ENCODE peak calls at places on chromosome 3, in eight cellular contexts. One of them, this sample, is unnamed.

GRCh38 chr3:24386458-24386857 is 108.2 kb downstream of the THRB start:
- DNase-seq in heart left ventricle: no peak
- DNase-seq in K562: no peak
- DNase-seq in IMR-90: no peak
- DNase-seq in tibial nerve: no peak
- DNase-seq in ovary: no peak
- DNase-seq in A549: no peak
- DNase-seq in gastrocnemius medialis: no peak
- DNase-seq in this sample: no peak

GRCh38 chr3:29889230-29889629 is 608.4 kb downstream of the RBMS3 start:
- DNase-seq in ovary: no peak
- DNase-seq in IMR-90: peak; percentile 67
- DNase-seq in gastrocnemius medialis: no peak
- DNase-seq in heart left ventricle: no peak
- DNase-seq in tibial nerve: no peak
- DNase-seq in A549: no peak
- DNase-seq in K562: no peak
- DNase-seq in this sample: no peak

GRCh38 chr3:39147711-39148115 is 5.7 kb downstream of the CSRNP1 start:
- DNase-seq in IMR-90: peak; percentile 55
- DNase-seq in heart left ventricle: peak; percentile 64
- DNase-seq in gastrocnemius medialis: no peak
- DNase-seq in A549: no peak
- DNase-seq in tibial nerve: no peak
- DNase-seq in ovary: no peak
- DNase-seq in K562: no peak
- DNase-seq in this sample: no peak

GRCh38 chr3:65391068-65391467 is 647.6 kb downstream of the MAGI1 start:
- DNase-seq in IMR-90: no peak
- DNase-seq in gastrocnemius medialis: no peak
- DNase-seq in tibial nerve: no peak
- DNase-seq in ovary: no peak
- DNase-seq in K562: no peak
- DNase-seq in A549: no peak
- DNase-seq in heart left ventricle: no peak
- DNase-seq in this sample: no peak

GRCh38 chr3:49133226-49133951 is 539 bp upstream of the LAMB2 start:
- DNase-seq in K562: peak; percentile 75
- DNase-seq in ovary: peak; percentile 86
- DNase-seq in tibial nerve: peak; percentile 74
- DNase-seq in gastrocnemius medialis: peak; percentile 76
- DNase-seq in IMR-90: peak; percentile 85
- DNase-seq in heart left ventricle: peak; percentile 91
- DNase-seq in A549: peak; percentile 91
- DNase-seq in this sample: peak; percentile 86

GRCh38 chr3:69833591-69833990 is 94.3 kb downstream of the MITF start:
- DNase-seq in ovary: no peak
- DNase-seq in heart left ventricle: no peak
- DNase-seq in gastrocnemius medialis: no peak
- DNase-seq in tibial nerve: no peak
- DNase-seq in IMR-90: no peak
- DNase-seq in A549: no peak
- DNase-seq in K562: no peak
- DNase-seq in this sample: no peak

GRCh38 chr3:126984391-126985142 is 1.7 kb downstream of the PLXNA1 start:
- DNase-seq in IMR-90: no peak
- DNase-seq in tibial nerve: no peak
- DNase-seq in ovary: no peak
- DNase-seq in heart left ventricle: no peak
- DNase-seq in K562: no peak
- DNase-seq in A549: no peak
- DNase-seq in gastrocnemius medialis: no peak
- DNase-seq in this sample: no peak

GRCh38 chr3:197428117-197428761 is 127.5 kb downstream of the BDH1 start:
- DNase-seq in A549: peak; percentile 30
- DNase-seq in ovary: no peak
- DNase-seq in K562: peak; percentile 69
- DNase-seq in tibial nerve: peak; percentile 26
- DNase-seq in IMR-90: peak; percentile 36
- DNase-seq in heart left ventricle: peak; percentile 50
- DNase-seq in gastrocnemius medialis: no peak
- DNase-seq in this sample: no peak

GRCh38 chr3:129708328-129708861 is 101.9 kb upstream of the PLXND1 start:
- DNase-seq in heart left ventricle: no peak
- DNase-seq in A549: no peak
- DNase-seq in ovary: no peak
- DNase-seq in tibial nerve: no peak
- DNase-seq in IMR-90: no peak
- DNase-seq in gastrocnemius medialis: no peak
- DNase-seq in K562: no peak
- DNase-seq in this sample: no peak

GRCh38 chr3:58041826-58042324 is 33.7 kb downstream of the FLNB start:
- DNase-seq in heart left ventricle: no peak
- DNase-seq in gastrocnemius medialis: no peak
- DNase-seq in tibial nerve: no peak
- DNase-seq in A549: no peak
- DNase-seq in K562: no peak
- DNase-seq in ovary: no peak
- DNase-seq in IMR-90: peak; percentile 90
- DNase-seq in this sample: no peak

GRCh38 chr3:182722938-182723337 is 70.4 kb upstream of the ATP11B start:
- DNase-seq in K562: no peak
- DNase-seq in heart left ventricle: no peak
- DNase-seq in tibial nerve: no peak
- DNase-seq in A549: no peak
- DNase-seq in IMR-90: no peak
- DNase-seq in gastrocnemius medialis: no peak
- DNase-seq in ovary: no peak
- DNase-seq in this sample: no peak

GRCh38 chr3:60431599-60431958 is 819.7 kb downstream of the FHIT start:
- DNase-seq in tibial nerve: no peak
- DNase-seq in heart left ventricle: no peak
- DNase-seq in A549: no peak
- DNase-seq in gastrocnemius medialis: no peak
- DNase-seq in ovary: no peak
- DNase-seq in IMR-90: peak; percentile 48
- DNase-seq in K562: peak; percentile 6
- DNase-seq in this sample: no peak

GRCh38 chr3:81651139-81651538 is 110.3 kb downstream of the GBE1 start:
- DNase-seq in ovary: no peak
- DNase-seq in IMR-90: no peak
- DNase-seq in gastrocnemius medialis: no peak
- DNase-seq in A549: no peak
- DNase-seq in heart left ventricle: no peak
- DNase-seq in K562: no peak
- DNase-seq in tibial nerve: no peak
- DNase-seq in this sample: no peak
- H3K4me1 ChIP-seq in ovary: no peaks in the 10 kb centered on the region
- H3K4me1 ChIP-seq in IMR-90: no peaks in the 10 kb centered on the region
- H3K4me1 ChIP-seq in gastrocnemius medialis: peaks cover 49% of the 10 kb centered on the region
- H3K4me1 ChIP-seq in A549: no peaks in the 10 kb centered on the region
- H3K4me1 ChIP-seq in heart left ventricle: no peaks in the 10 kb centered on the region
- H3K4me1 ChIP-seq in K562: no peaks in the 10 kb centered on the region
- H3K4me1 ChIP-seq in tibial nerve: no peaks in the 10 kb centered on the region
- H3K4me1 ChIP-seq in this sample: no peaks in the 10 kb centered on the region

DNA sequence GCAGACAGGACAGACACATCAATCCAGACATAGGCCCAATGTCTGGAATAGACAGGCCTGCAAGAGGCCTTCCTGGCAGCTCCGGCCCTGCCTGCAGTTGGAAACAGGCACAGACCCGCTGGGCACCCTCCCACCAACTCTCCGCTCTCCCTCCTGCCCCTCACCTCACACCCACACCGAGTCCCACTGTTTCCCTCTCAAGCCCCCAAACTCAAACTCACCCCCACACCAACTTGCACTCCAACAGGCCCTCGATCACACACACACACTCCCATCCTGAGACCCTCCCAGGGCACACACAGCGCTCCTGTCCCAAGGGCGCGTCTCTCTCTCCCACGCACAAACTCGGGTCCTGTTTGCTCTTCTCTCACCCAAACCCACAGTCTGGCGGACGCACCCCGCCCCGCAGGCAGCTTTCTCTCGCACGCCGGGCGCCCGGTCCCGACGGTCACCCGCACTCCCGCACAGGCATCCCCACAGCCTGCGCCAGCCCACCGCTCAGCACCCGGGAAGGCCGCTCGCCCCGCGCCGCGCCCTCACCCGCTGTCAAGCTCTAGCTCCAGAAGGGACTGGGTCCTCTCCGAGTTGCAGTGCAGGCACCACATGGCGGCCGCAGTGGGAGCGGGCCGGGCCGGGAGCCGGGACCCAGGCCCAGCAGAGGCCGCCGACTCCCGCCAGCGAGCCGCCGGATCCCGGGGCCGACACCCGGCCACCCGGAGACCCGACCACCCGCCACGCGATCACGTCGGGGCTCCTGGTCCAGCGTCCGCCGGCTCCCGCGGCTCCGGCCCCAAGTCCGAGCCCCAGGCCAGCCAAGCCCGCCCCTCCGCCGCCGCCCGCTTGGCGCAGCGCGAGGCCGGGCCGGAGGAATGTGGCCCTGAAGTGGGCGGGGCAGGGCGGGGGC is 106.1 kb downstream of the IQSEC1 start:
- DNase-seq in A549: peak; percentile 50
- DNase-seq in heart left ventricle: no peak
- DNase-seq in tibial nerve: no peak
- DNase-seq in gastrocnemius medialis: no peak
- DNase-seq in IMR-90: peak; percentile 22
- DNase-seq in K562: peak; percentile 73
- DNase-seq in ovary: peak; percentile 46
- DNase-seq in this sample: no peak
- TF ChIP-seq POLR2A in A549: peak; percentile 55
- TF ChIP-seq POLR2A in heart left ventricle: peak; percentile 54
- TF ChIP-seq POLR2A in tibial nerve: peak; percentile 38
- TF ChIP-seq POLR2A in gastrocnemius medialis: peak; percentile 67
- TF ChIP-seq POLR2A in IMR-90: peak; percentile 50
- TF ChIP-seq POLR2A in K562: peak; percentile 15
- TF ChIP-seq POLR2A in ovary: peak; percentile 49
- TF ChIP-seq POLR2A in this sample: peak; percentile 30

GRCh38 chr3:50156991-50157493 is 1.9 kb downstream of the SEMA3F start:
- DNase-seq in A549: peak; percentile 17
- DNase-seq in heart left ventricle: no peak
- DNase-seq in IMR-90: peak; percentile 40
- DNase-seq in ovary: no peak
- DNase-seq in tibial nerve: no peak
- DNase-seq in gastrocnemius medialis: no peak
- DNase-seq in K562: peak; percentile 32
- DNase-seq in this sample: no peak

GRCh38 chr3:50155491-50155878 is 361 bp downstream of the SEMA3F start:
- DNase-seq in heart left ventricle: no peak
- DNase-seq in ovary: no peak
- DNase-seq in tibial nerve: no peak
- DNase-seq in gastrocnemius medialis: no peak
- DNase-seq in K562: no peak
- DNase-seq in IMR-90: no peak
- DNase-seq in A549: no peak
- DNase-seq in this sample: no peak

GRCh38 chr3:50155891-50156290 is 767 bp downstream of the SEMA3F start:
- DNase-seq in tibial nerve: no peak
- DNase-seq in K562: no peak
- DNase-seq in ovary: no peak
- DNase-seq in gastrocnemius medialis: no peak
- DNase-seq in A549: no peak
- DNase-seq in heart left ventricle: no peak
- DNase-seq in IMR-90: no peak
- DNase-seq in this sample: no peak

GRCh38 chr3:50157821-50158556 is 2.9 kb downstream of the SEMA3F start:
- DNase-seq in IMR-90: peak; percentile 44
- DNase-seq in ovary: no peak
- DNase-seq in K562: peak; percentile 48
- DNase-seq in gastrocnemius medialis: no peak
- DNase-seq in tibial nerve: no peak
- DNase-seq in A549: no peak
- DNase-seq in heart left ventricle: no peak
- DNase-seq in this sample: no peak

GRCh38 chr3:50156549-50156948 is 1.4 kb downstream of the SEMA3F start:
- DNase-seq in heart left ventricle: no peak
- DNase-seq in gastrocnemius medialis: no peak
- DNase-seq in tibial nerve: no peak
- DNase-seq in ovary: no peak
- DNase-seq in K562: no peak
- DNase-seq in IMR-90: no peak
- DNase-seq in A549: no peak
- DNase-seq in this sample: no peak
- H3K27ac ChIP-seq in heart left ventricle: peak overlapping the region; percentile 70
- H3K27ac ChIP-seq in gastrocnemius medialis: peak overlapping the region; percentile 79
- H3K27ac ChIP-seq in tibial nerve: peak overlapping the region; percentile 59
- H3K27ac ChIP-seq in ovary: no peak overlapping the region
- H3K27ac ChIP-seq in K562: no peak overlapping the region
- H3K27ac ChIP-seq in IMR-90: peak overlapping the region; percentile 37
- H3K27ac ChIP-seq in A549: peak overlapping the region; percentile 85
- H3K27ac ChIP-seq in this sample: no peak overlapping the region

GRCh38 chr3:159781867-159782266 is 206.8 kb upstream of the IL12A start:
- DNase-seq in A549: no peak
- DNase-seq in gastrocnemius medialis: no peak
- DNase-seq in heart left ventricle: no peak
- DNase-seq in tibial nerve: no peak
- DNase-seq in IMR-90: no peak
- DNase-seq in ovary: no peak
- DNase-seq in K562: no peak
- DNase-seq in this sample: no peak

GRCh38 chr3:159783780-159784747 is 204.6 kb upstream of the IL12A start:
- DNase-seq in K562: no peak
- DNase-seq in gastrocnemius medialis: no peak
- DNase-seq in A549: no peak
- DNase-seq in tibial nerve: no peak
- DNase-seq in ovary: no peak
- DNase-seq in heart left ventricle: no peak
- DNase-seq in IMR-90: no peak
- DNase-seq in this sample: no peak

GRCh38 chr3:159785276-159785675 is 203.4 kb upstream of the IL12A start:
- DNase-seq in IMR-90: peak; percentile 40
- DNase-seq in ovary: no peak
- DNase-seq in A549: no peak
- DNase-seq in heart left ventricle: no peak
- DNase-seq in K562: no peak
- DNase-seq in tibial nerve: no peak
- DNase-seq in gastrocnemius medialis: no peak
- DNase-seq in this sample: no peak

GRCh38 chr3:159779883-159780282 is 208.8 kb upstream of the IL12A start:
- DNase-seq in gastrocnemius medialis: no peak
- DNase-seq in A549: no peak
- DNase-seq in K562: no peak
- DNase-seq in ovary: no peak
- DNase-seq in tibial nerve: no peak
- DNase-seq in IMR-90: no peak
- DNase-seq in heart left ventricle: no peak
- DNase-seq in this sample: no peak

DNA sequence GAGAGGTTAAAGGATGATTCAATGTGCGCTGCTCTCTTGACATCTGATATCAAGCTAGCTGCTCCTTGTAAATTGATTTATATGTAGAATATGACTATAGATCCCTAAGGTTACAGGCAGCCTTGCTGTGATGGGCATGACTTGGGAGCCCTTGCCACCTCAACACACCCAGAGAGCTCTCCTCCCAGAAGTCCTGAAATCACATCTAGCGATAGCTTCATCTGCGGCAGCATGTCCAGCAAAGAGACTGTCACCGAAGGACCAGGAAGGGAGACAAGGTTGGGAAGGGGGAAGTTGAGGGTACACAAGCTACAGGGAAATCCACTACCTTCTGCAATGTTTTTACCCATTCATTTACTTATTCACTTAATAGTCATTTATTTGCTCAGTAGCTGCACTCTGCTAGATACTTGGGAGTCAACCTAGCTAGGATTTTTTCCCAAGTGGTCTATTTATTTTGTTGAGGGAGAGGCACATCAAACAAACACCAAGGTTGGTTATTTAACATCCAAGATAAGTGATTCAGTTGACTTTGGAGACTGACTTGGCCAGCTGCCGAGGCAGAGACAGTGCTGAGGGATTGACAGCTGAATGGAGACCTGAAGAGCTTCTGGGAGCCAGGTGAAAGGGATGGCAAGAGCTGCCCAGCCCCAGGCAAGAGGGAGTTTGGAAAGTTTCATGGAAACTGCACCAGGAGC is 205.8 kb upstream of the IL12A start:
- DNase-seq in heart left ventricle: no peak
- DNase-seq in K562: no peak
- DNase-seq in A549: no peak
- DNase-seq in tibial nerve: no peak
- DNase-seq in gastrocnemius medialis: no peak
- DNase-seq in IMR-90: no peak
- DNase-seq in ovary: no peak
- DNase-seq in this sample: no peak
- H3K4me1 ChIP-seq in heart left ventricle: peaks cover 12% of the 10 kb centered on the region
- H3K4me1 ChIP-seq in K562: no peaks in the 10 kb centered on the region
- H3K4me1 ChIP-seq in A549: peaks cover 69% of the 10 kb centered on the region
- H3K4me1 ChIP-seq in tibial nerve: no peaks in the 10 kb centered on the region
- H3K4me1 ChIP-seq in gastrocnemius medialis: peaks cover 9% of the 10 kb centered on the region
- H3K4me1 ChIP-seq in IMR-90: peaks cover 22% of the 10 kb centered on the region
- H3K4me1 ChIP-seq in ovary: no peaks in the 10 kb centered on the region
- H3K4me1 ChIP-seq in this sample: no peaks in the 10 kb centered on the region